ENCODE peak calls at places on chromosomes 2 and 18, in six cellular contexts. J, W, Z, B, H and E are unnamed samples.

GRCh38 chr2:214881647-214882205 is 72.2 kb upstream of the BARD1 start:
- DNase-seq in H (no peak), W (no peak), J (no peak), B (no peak), Z (no peak), E (no peak)

GRCh38 chr2:72204782-72205545 is 57.3 kb upstream of the CYP26B1 start:
- DNase-seq in J (no peak), Z (no peak), B (no peak), W (no peak), H (no peak), E (no peak)

GRCh38 chr2:20563251-20563650 is 87.6 kb downstream of the HS1BP3 start:
- DNase-seq in B (no peak), J (no peak), W (no peak), H (no peak), Z (no peak), E (no peak)

GRCh38 chr18:2971741-2972552 is 41.0 kb downstream of the LPIN2 start:
- DNase-seq in H (no peak), J (peak; percentile 83), B (no peak), W (peak; percentile 31), Z (no peak), E (no peak)

GRCh38 chr2:172120118-172120517 is 17.4 kb upstream of the DLX2 start:
- DNase-seq in Z (no peak), J (no peak), W (no peak), B (no peak), H (no peak), E (no peak)

GRCh38 chr2:216319771-216320170 is 52.5 kb downstream of the MARCHF4 start:
- DNase-seq in Z (no peak), H (no peak), J (no peak), W (no peak), B (no peak), E (no peak)

GRCh38 chr18:10476430-10476829 is 22.0 kb downstream of the APCDD1 start:
- DNase-seq in J (no peak), W (no peak), B (peak; percentile 38), Z (no peak), H (no peak), E (no peak)

GRCh38 chr2:223654384-223654915 is 52.3 kb upstream of the SCG2 start:
- DNase-seq in Z (no peak), W (no peak), B (peak; percentile 23), H (no peak), J (no peak), E (no peak)

GRCh38 chr18:47881752-47882455 is 48.6 kb downstream of the SMAD2 start:
- DNase-seq in Z (no peak), J (no peak), B (peak; percentile 58), H (no peak), W (no peak), E (no peak)

GRCh38 chr18:48749768-48750167 is 201.0 kb downstream of the SMAD7 start:
- DNase-seq in W (no peak), H (no peak), Z (no peak), J (no peak), B (peak; percentile 19), E (no peak)

GRCh38 chr2:136129601-136130000 is 11.7 kb upstream of the CXCR4 start:
- DNase-seq in W (no peak), J (no peak), B (no peak), H (no peak), Z (no peak), E (no peak)

GRCh38 chr2:64019083-64019974 is at the start of gene VPS54:
- DNase-seq in H (peak; percentile 64), Z (peak; percentile 47), J (peak; percentile 45), W (peak; percentile 31), B (peak; percentile 14), E (peak; percentile 42)